ENCODE peak calls at places on chromosomes 13 and 19, in four cellular contexts. One of them, this sample, is unnamed.

GRCh38 chr19:41934849-41935374 is 6.7 kb upstream of the ERFL start:
- DNase-seq in H1: peak; percentile 62
- DNase-seq in HepG2: peak; percentile 58
- DNase-seq in endothelial cell of umbilical vein: peak; percentile 45
- DNase-seq in this sample: peak; percentile 80

GRCh38 chr19:41298327-41298964 is 11.5 kb upstream of the CCDC97 start:
- DNase-seq in H1: no peak
- DNase-seq in HepG2: no peak
- DNase-seq in endothelial cell of umbilical vein: peak; percentile 59
- DNase-seq in this sample: no peak

GRCh38 chr19:29366757-29367156 is 153.8 kb upstream of the UQCRFS1 start:
- DNase-seq in HepG2: no peak
- DNase-seq in endothelial cell of umbilical vein: no peak
- DNase-seq in H1: no peak
- DNase-seq in this sample: no peak

GRCh38 chr19:35262101-35262761 is 6.5 kb upstream of the USF2 start:
- DNase-seq in endothelial cell of umbilical vein: no peak
- DNase-seq in H1: no peak
- DNase-seq in HepG2: no peak
- DNase-seq in this sample: no peak

GRCh38 chr13:26867451-26868067 is 107.0 kb upstream of the GPR12 start:
- DNase-seq in HepG2: no peak
- DNase-seq in H1: no peak
- DNase-seq in endothelial cell of umbilical vein: peak; percentile 38
- DNase-seq in this sample: peak; percentile 18

GRCh38 chr19:11963566-11964355 is 1.1 kb upstream of the ZNF763 start:
- DNase-seq in HepG2: peak; percentile 56
- DNase-seq in H1: peak; percentile 57
- DNase-seq in endothelial cell of umbilical vein: peak; percentile 25
- DNase-seq in this sample: peak; percentile 70

GRCh38 chr19:5445667-5446066 is 9.6 kb upstream of the ZNRF4 start:
- DNase-seq in H1: no peak
- DNase-seq in endothelial cell of umbilical vein: no peak
- DNase-seq in HepG2: no peak
- DNase-seq in this sample: peak; percentile 17

GRCh38 chr13:49615844-49616687 is 12.2 kb upstream of the ARL11 start:
- DNase-seq in HepG2: no peak
- DNase-seq in H1: no peak
- DNase-seq in endothelial cell of umbilical vein: peak; percentile 89
- DNase-seq in this sample: no peak

GRCh38 chr19:27890206-27890605 is 1322.7 kb downstream of the UQCRFS1 start:
- DNase-seq in H1: no peak
- DNase-seq in endothelial cell of umbilical vein: no peak
- DNase-seq in HepG2: no peak
- DNase-seq in this sample: no peak

GRCh38 chr13:24692541-24692940 is 12.3 kb downstream of the ATP12A start:
- DNase-seq in H1: no peak
- DNase-seq in HepG2: no peak
- DNase-seq in endothelial cell of umbilical vein: no peak
- DNase-seq in this sample: no peak

GRCh38 chr13:46469064-46469463 is 82.0 kb upstream of the RUBCNL start:
- DNase-seq in HepG2: no peak
- DNase-seq in H1: no peak
- DNase-seq in endothelial cell of umbilical vein: no peak
- DNase-seq in this sample: no peak

GRCh38 chr19:12864721-12865715 is 16.2 kb downstream of the DNASE2 start:
- DNase-seq in HepG2: peak; percentile 75
- DNase-seq in endothelial cell of umbilical vein: no peak
- DNase-seq in H1: no peak
- DNase-seq in this sample: no peak

GRCh38 chr13:91725646-91726045 is 327.2 kb downstream of the GPC5 start:
- DNase-seq in endothelial cell of umbilical vein: no peak
- DNase-seq in H1: no peak
- DNase-seq in HepG2: no peak
- DNase-seq in this sample: no peak

GRCh38 chr13:64534302-64534701 is 2695.8 kb downstream of the PCDH9 start:
- DNase-seq in HepG2: no peak
- DNase-seq in endothelial cell of umbilical vein: no peak
- DNase-seq in H1: no peak
- DNase-seq in this sample: no peak

GRCh38 chr19:32224371-32225244 is 120.8 kb upstream of the ZNF507 start:
- DNase-seq in H1: no peak
- DNase-seq in endothelial cell of umbilical vein: peak; percentile 47
- DNase-seq in HepG2: peak; percentile 21
- DNase-seq in this sample: peak; percentile 88

GRCh38 chr19:33470040-33470330 is 51.6 kb downstream of the PEPD start:
- DNase-seq in H1: no peak
- DNase-seq in endothelial cell of umbilical vein: no peak
- DNase-seq in HepG2: no peak
- DNase-seq in this sample: no peak

GRCh38 chr13:110535526-110535925 is 26.0 kb downstream of the RAB20 start:
- DNase-seq in endothelial cell of umbilical vein: no peak
- DNase-seq in HepG2: no peak
- DNase-seq in H1: no peak
- DNase-seq in this sample: no peak

GRCh38 chr19:18975011-18975410 is 34.0 kb upstream of the HOMER3 start:
- DNase-seq in HepG2: no peak
- DNase-seq in endothelial cell of umbilical vein: no peak
- DNase-seq in H1: no peak
- DNase-seq in this sample: no peak

GRCh38 chr19:30244533-30244932 is 127.7 kb upstream of the ZNF536 start:
- DNase-seq in H1: no peak
- DNase-seq in HepG2: no peak
- DNase-seq in endothelial cell of umbilical vein: no peak
- DNase-seq in this sample: no peak

GRCh38 chr19:15417699-15418098 is 1.1 kb downstream of the AKAP8L start:
- DNase-seq in endothelial cell of umbilical vein: peak; percentile 29
- DNase-seq in HepG2: no peak
- DNase-seq in H1: no peak
- DNase-seq in this sample: no peak

GRCh38 chr13:20506676-20507075 is 19.0 kb downstream of the CRYL1 start:
- DNase-seq in HepG2: no peak
- DNase-seq in endothelial cell of umbilical vein: peak; percentile 38
- DNase-seq in H1: no peak
- DNase-seq in this sample: no peak

GRCh38 chr13:113493315-113493951 is 2.9 kb upstream of the DCUN1D2 start:
- DNase-seq in HepG2: peak; percentile 90
- DNase-seq in H1: no peak
- DNase-seq in endothelial cell of umbilical vein: peak; percentile 95
- DNase-seq in this sample: peak; percentile 21

GRCh38 chr19:35533822-35534521 is 716 bp downstream of the GAPDHS start:
- DNase-seq in endothelial cell of umbilical vein: no peak
- DNase-seq in HepG2: peak; percentile 23
- DNase-seq in H1: no peak
- DNase-seq in this sample: no peak

GRCh38 chr19:49929611-49930482 is 543 bp upstream of the NUP62 start:
- DNase-seq in endothelial cell of umbilical vein: peak; percentile 99
- DNase-seq in HepG2: peak; percentile 88
- DNase-seq in H1: peak; percentile 97
- DNase-seq in this sample: peak; percentile 97

GRCh38 chr13:100542546-100543156 is 45.9 kb downstream of the GGACT start:
- DNase-seq in H1: no peak
- DNase-seq in endothelial cell of umbilical vein: peak; percentile 52
- DNase-seq in HepG2: peak; percentile 35
- DNase-seq in this sample: no peak

GRCh38 chr13:42970824-42971669 is 21.0 kb downstream of the EPSTI1 start:
- DNase-seq in HepG2: peak; percentile 53
- DNase-seq in endothelial cell of umbilical vein: peak; percentile 59
- DNase-seq in H1: no peak
- DNase-seq in this sample: peak; percentile 24

GRCh38 chr19:55094456-55095259 is 19.0 kb downstream of the EPS8L1 start:
- DNase-seq in HepG2: no peak
- DNase-seq in endothelial cell of umbilical vein: no peak
- DNase-seq in H1: no peak
- DNase-seq in this sample: peak; percentile 6

GRCh38 chr19:10760268-10760944 is 42.5 kb downstream of the DNM2 start:
- DNase-seq in endothelial cell of umbilical vein: no peak
- DNase-seq in HepG2: no peak
- DNase-seq in H1: no peak
- DNase-seq in this sample: no peak

GRCh38 chr19:38073806-38074685 is 150.0 kb downstream of the DPF1 start:
- DNase-seq in endothelial cell of umbilical vein: no peak
- DNase-seq in H1: peak; percentile 36
- DNase-seq in HepG2: peak; percentile 67
- DNase-seq in this sample: no peak

GRCh38 chr19:48629599-48630288 is 7.4 kb downstream of the DBP start:
- DNase-seq in HepG2: no peak
- DNase-seq in H1: peak; percentile 97
- DNase-seq in endothelial cell of umbilical vein: peak; percentile 82
- DNase-seq in this sample: no peak

GRCh38 chr13:76874466-76874865 is 11.7 kb downstream of the KCTD12 start:
- DNase-seq in HepG2: no peak
- DNase-seq in H1: no peak
- DNase-seq in endothelial cell of umbilical vein: no peak
- DNase-seq in this sample: no peak

GRCh38 chr19:6724631-6725185 is 4.3 kb upstream of the C3 start:
- DNase-seq in H1: no peak
- DNase-seq in HepG2: no peak
- DNase-seq in endothelial cell of umbilical vein: no peak
- DNase-seq in this sample: no peak

DNA sequence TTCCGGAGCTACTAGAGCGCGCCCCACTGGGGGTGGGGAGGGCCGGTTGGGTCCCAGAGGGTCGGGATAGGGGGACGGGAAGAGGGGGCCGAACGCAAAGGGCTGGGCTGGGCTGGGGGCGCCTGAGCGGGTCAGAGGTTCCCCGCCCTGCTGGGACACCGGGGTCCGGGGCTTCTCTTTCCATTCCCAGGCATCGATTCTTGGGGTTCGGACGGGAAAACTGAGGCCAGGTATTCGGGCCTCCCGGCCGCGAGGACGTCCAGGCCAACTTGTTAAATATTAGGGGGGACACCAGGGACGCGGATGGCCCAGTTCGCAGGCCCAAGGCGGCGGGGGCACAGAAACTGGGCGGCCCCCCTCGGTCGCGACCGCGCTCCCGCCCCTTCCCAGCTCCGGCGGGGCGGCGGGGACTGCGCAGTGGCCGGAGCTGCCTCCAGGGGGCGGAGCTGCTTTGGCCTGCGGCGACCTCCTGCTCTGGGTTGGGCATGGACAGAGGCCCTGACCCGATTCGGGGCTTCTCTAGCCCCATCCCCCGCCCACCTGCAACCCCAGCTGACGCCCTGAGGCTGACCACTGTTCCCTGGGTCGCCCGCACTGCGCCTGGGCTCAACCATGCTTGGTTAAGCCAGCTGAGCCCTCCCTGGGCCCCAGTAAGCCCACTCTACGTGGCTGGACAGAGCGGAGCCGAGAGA is 1.2 kb upstream of the KLF16 start:
- DNase-seq in H1: no peak
- DNase-seq in endothelial cell of umbilical vein: peak; percentile 58
- DNase-seq in HepG2: peak; percentile 66
- DNase-seq in this sample: peak; percentile 81
- H2AFZ ChIP-seq in H1: no peak overlapping the region
- H2AFZ ChIP-seq in endothelial cell of umbilical vein: peak overlapping the region; percentile 52
- H2AFZ ChIP-seq in HepG2: no peak overlapping the region
- H2AFZ ChIP-seq in this sample: peak overlapping the region; percentile 92

GRCh38 chr13:98506343-98507059 is 70.4 kb downstream of the STK24 start:
- DNase-seq in HepG2: peak; percentile 61
- DNase-seq in endothelial cell of umbilical vein: no peak
- DNase-seq in H1: no peak
- DNase-seq in this sample: no peak

GRCh38 chr13:98504371-98504963 is 72.4 kb downstream of the STK24 start:
- DNase-seq in HepG2: no peak
- DNase-seq in endothelial cell of umbilical vein: no peak
- DNase-seq in H1: no peak
- DNase-seq in this sample: no peak

GRCh38 chr13:98508280-98509074 is 68.4 kb downstream of the STK24 start:
- DNase-seq in endothelial cell of umbilical vein: no peak
- DNase-seq in H1: no peak
- DNase-seq in HepG2: peak; percentile 35
- DNase-seq in this sample: no peak

GRCh38 chr13:98509271-98510155 is 67.4 kb downstream of the STK24 start:
- DNase-seq in endothelial cell of umbilical vein: peak; percentile 95
- DNase-seq in H1: no peak
- DNase-seq in HepG2: peak; percentile 30
- DNase-seq in this sample: peak; percentile 93

GRCh38 chr13:98507060-98507797 is 69.7 kb downstream of the STK24 start:
- DNase-seq in H1: peak; percentile 62
- DNase-seq in HepG2: peak; percentile 48
- DNase-seq in endothelial cell of umbilical vein: peak; percentile 97
- DNase-seq in this sample: no peak
- TF ChIP-seq JUN in H1: no peak
- TF ChIP-seq JUN in HepG2: no peak
- TF ChIP-seq JUN in endothelial cell of umbilical vein: no peak
- TF ChIP-seq JUN in this sample: no peak

GRCh38 chr19:1173160-1173844 is 766 bp downstream of the SBNO2 start:
- DNase-seq in endothelial cell of umbilical vein: no peak
- DNase-seq in HepG2: no peak
- DNase-seq in H1: no peak
- DNase-seq in this sample: peak; percentile 51
- H2AFZ ChIP-seq in endothelial cell of umbilical vein: no peak overlapping the region
- H2AFZ ChIP-seq in HepG2: no peak overlapping the region
- H2AFZ ChIP-seq in H1: no peak overlapping the region
- H2AFZ ChIP-seq in this sample: peak overlapping the region; percentile 19

DNA sequence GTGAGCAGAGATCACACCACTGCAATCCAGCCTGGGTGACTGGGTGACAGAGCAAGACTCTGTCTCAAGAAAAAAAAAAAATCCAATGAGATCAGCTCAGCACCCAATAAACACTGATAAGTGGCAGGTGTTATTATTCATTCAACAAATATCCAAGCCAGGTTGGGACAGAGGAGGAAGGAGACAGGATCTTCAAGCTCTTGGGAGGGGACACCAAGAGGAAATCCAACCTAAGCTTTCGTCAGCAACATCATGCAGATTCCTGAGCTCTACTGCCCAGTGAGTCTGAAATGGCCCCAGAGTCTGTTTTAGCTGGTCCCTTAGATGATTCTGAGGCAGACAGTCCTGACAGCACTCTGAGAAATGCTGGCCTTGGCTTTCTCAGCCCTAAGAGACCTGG is 7.7 kb downstream of the RFX1 start:
- DNase-seq in endothelial cell of umbilical vein: no peak
- DNase-seq in HepG2: no peak
- DNase-seq in H1: no peak
- DNase-seq in this sample: no peak
- TF ChIP-seq JUN in endothelial cell of umbilical vein: no peak
- TF ChIP-seq JUN in HepG2: no peak
- TF ChIP-seq JUN in H1: no peak
- TF ChIP-seq JUN in this sample: no peak

DNA sequence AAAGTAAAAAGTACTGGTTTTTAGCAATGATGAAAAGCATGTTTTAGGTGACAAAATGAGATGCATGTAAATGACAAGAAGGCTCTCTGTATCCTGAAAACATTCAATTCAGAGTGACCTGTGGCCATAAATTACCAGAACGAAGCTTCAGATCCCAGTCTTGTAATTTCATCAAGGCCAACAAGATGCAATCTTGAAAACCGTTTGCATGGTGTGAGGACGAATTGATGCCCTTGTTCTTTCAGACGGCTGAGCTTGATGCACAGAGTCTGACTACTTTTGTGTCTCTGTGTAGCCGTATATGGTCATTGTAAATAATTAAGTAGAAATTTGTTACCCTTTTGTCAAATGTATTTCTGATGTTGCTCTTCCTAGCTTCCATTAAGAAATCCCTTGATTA is 125.7 kb upstream of the PCDH9 start:
- DNase-seq in HepG2: no peak
- DNase-seq in endothelial cell of umbilical vein: no peak
- DNase-seq in H1: no peak
- DNase-seq in this sample: no peak
- H2AFZ ChIP-seq in HepG2: no peak overlapping the region
- H2AFZ ChIP-seq in endothelial cell of umbilical vein: no peak overlapping the region
- H2AFZ ChIP-seq in H1: peak overlapping the region; percentile 15
- H2AFZ ChIP-seq in this sample: peak overlapping the region; percentile 55

GRCh38 chr19:17946965-17947784 is 14.4 kb downstream of the CCDC124 start:
- DNase-seq in H1: no peak
- DNase-seq in HepG2: peak; percentile 13
- DNase-seq in endothelial cell of umbilical vein: no peak
- DNase-seq in this sample: no peak
- TF ChIP-seq JUN in H1: no peak
- TF ChIP-seq JUN in HepG2: no peak
- TF ChIP-seq JUN in endothelial cell of umbilical vein: no peak
- TF ChIP-seq JUN in this sample: no peak

This sample was measured in K562.